ENCODE peak calls at places on chromosomes 13 and 19, in nine cellular contexts. X is HCT116, S is GM23338, P is HepG2, H is A549, K is GM12878, L is K562, Q is SK-N-SH, T is Panc1. C is an unnamed sample.

GRCh38 chr13:77623797-77624196 is 73.7 kb upstream of the SLAIN1 start:
- DNase-seq in X (no peak), S (no peak), P (no peak), H (no peak), K (no peak), L (no peak), Q (no peak), T (no peak), C (no peak)

GRCh38 chr13:109155301-109155761 is 525.9 kb downstream of the MYO16 start:
- DNase-seq in X (peak; percentile 37), S (no peak), P (no peak), H (peak; percentile 73), K (no peak), L (no peak), Q (no peak), T (no peak), C (no peak)

GRCh38 chr19:5571777-5572176 is 4.0 kb upstream of the TINCR start:
- DNase-seq in X (no peak), S (no peak), P (no peak), H (no peak), K (no peak), L (no peak), Q (no peak), T (no peak), C (no peak)

GRCh38 chr19:56750658-56751057 is 79.1 kb upstream of the ZNF835 start:
- DNase-seq in X (no peak), S (no peak), P (peak; percentile 25), H (no peak), K (no peak), L (no peak), Q (no peak), T (no peak), C (no peak)

GRCh38 chr13:39770514-39770913 is 115.1 kb downstream of the COG6 start:
- DNase-seq in X (no peak), S (no peak), P (no peak), H (no peak), K (no peak), L (no peak), Q (no peak), T (no peak), C (no peak)

GRCh38 chr19:19405919-19406877 is 723 bp downstream of the GATAD2A start:
- DNase-seq in X (no peak), S (peak; percentile 83), P (no peak), H (peak; percentile 30), K (no peak), L (peak; percentile 65), Q (peak; percentile 80), T (no peak), C (peak; percentile 18)

GRCh38 chr19:12838182-12838890 is at the start of gene MAST1:
- DNase-seq in X (no peak), S (peak; percentile 80), P (no peak), H (peak; percentile 46), K (no peak), L (peak; percentile 81), Q (peak; percentile 94), T (no peak), C (peak; percentile 25)

GRCh38 chr19:5407356-5407755 is 47.9 kb upstream of the ZNRF4 start:
- DNase-seq in X (peak; percentile 74), S (peak; percentile 80), P (peak; percentile 12), H (peak; percentile 61), K (no peak), L (peak; percentile 65), Q (peak; percentile 69), T (no peak), C (no peak)

GRCh38 chr13:77521595-77522367 is 13.7 kb upstream of the SCEL start:
- DNase-seq in X (no peak), S (peak; percentile 65), P (no peak), H (peak; percentile 87), K (no peak), L (no peak), Q (no peak), T (no peak), C (no peak)

GRCh38 chr13:74687452-74688180 is 553.4 kb upstream of the KLF12 start:
- DNase-seq in X (no peak), S (peak; percentile 3), P (no peak), H (no peak), K (no peak), L (no peak), Q (no peak), T (no peak), C (no peak)

GRCh38 chr19:4951671-4952070 is 17.2 kb upstream of the KDM4B start:
- DNase-seq in X (no peak), S (no peak), P (no peak), H (no peak), K (no peak), L (no peak), Q (no peak), T (no peak), C (no peak)

GRCh38 chr13:46016216-46016615 is 36.3 kb downstream of the ZC3H13 start:
- DNase-seq in X (no peak), S (no peak), P (no peak), H (no peak), K (no peak), L (no peak), Q (no peak), T (no peak), C (no peak)

GRCh38 chr13:106522898-106523525 is 12.4 kb downstream of the EFNB2 start:
- DNase-seq in X (no peak), S (no peak), P (no peak), H (no peak), K (no peak), L (no peak), Q (no peak), T (no peak), C (no peak)

GRCh38 chr13:98129059-98129741 is 13.7 kb upstream of the FARP1 start:
- DNase-seq in X (no peak), S (no peak), P (no peak), H (no peak), K (no peak), L (no peak), Q (no peak), T (no peak), C (no peak)

GRCh38 chr13:107551521-107551920 is 663.8 kb downstream of the LIG4 start:
- DNase-seq in X (no peak), S (no peak), P (no peak), H (no peak), K (no peak), L (no peak), Q (no peak), T (no peak), C (no peak)
- TF ChIP-seq REST in X (no peak), S (no peak), P (no peak), H (no peak), K (no peak), L (no peak), Q (no peak), T (no peak), C (no peak)

GRCh38 chr13:41053384-41053826 is 7.9 kb upstream of the WBP4 start:
- DNase-seq in X (no peak), S (no peak), P (no peak), H (peak; percentile 20), K (peak; percentile 79), L (no peak), Q (no peak), T (no peak), C (no peak)
- TF ChIP-seq REST in X (no peak), S (no peak), P (no peak), H (no peak), K (no peak), L (no peak), Q (no peak), T (no peak), C (no peak)

DNA sequence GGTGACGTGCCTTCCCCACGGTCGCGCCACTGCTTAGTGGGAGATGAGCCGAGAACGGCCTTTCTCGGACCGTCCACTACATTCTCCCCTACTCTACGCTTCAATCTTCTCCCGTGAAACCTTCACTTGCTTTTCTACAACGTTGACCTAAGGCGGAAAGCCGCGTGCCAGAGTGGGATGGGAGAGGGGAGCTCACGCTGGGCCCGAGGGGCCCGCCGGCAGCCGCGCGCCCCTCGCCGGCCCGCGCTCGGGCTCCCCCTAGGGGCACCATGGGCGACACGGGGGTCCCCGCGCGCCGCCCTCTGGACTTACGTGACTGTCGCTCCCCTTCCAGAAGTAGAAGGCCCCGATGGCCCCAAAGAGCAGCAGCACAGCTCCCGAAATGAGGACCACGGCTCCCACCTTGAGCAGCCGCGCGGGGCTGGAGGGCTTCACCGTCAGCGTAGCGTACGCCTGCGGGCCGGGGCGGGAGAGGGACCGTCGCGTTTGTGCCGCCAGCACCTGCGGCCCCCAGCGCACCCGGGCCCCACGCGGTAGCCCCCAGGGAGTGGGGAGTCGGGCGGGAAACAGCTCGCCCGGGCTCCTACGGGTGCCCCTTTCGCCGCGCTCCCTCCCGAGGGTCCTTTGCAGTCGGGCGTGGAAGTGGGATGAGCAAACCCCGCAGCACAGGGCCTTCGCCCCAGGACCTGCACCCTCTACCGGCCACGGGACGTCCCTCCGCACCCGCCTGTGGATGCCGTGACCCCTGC is 727 bp downstream of the CNMD start:
- DNase-seq in X (no peak), S (peak; percentile 75), P (no peak), H (no peak), K (no peak), L (peak; percentile 47), Q (no peak), T (no peak), C (no peak)
- TF ChIP-seq REST in X (no peak), S (no peak), P (no peak), H (no peak), K (no peak), L (no peak), Q (no peak), T (no peak), C (no peak)

GRCh38 chr13:32905864-32906180 is 110.4 kb upstream of the KL start:
- DNase-seq in X (no peak), S (no peak), P (no peak), H (no peak), K (no peak), L (no peak), Q (no peak), T (no peak), C (no peak)
- TF ChIP-seq REST in X (no peak), S (no peak), P (no peak), H (no peak), K (no peak), L (no peak), Q (no peak), T (no peak), C (no peak)

C was measured in HL-60.